ENCODE peak calls at places on chromosome 15, in four cellular contexts. T is body of pancreas, V is tibial nerve, C is breast epithelium. W is an unnamed sample.

GRCh38 chr15:83613716-83614115 is 40.2 kb upstream of the ADAMTSL3 start:
- DNase-seq in C (no peak), T (peak), V (no peak), W (no peak)

GRCh38 chr15:60328852-60329443 is 68.8 kb downstream of the ANXA2 start:
- DNase-seq in C (no peak), T (no peak), V (no peak), W (no peak)

GRCh38 chr15:65344214-65344908 is 33.4 kb downstream of the IGDCC3 start:
- DNase-seq in V (no peak), T (no peak), C (no peak), W (no peak)

GRCh38 chr15:95446854-95447253 is 883.6 kb upstream of the NR2F2 start:
- DNase-seq in V (no peak), C (no peak), T (no peak), W (no peak)

GRCh38 chr15:78174398-78174797 is 25.2 kb downstream of the IDH3A start:
- DNase-seq in V (no peak), C (no peak), T (no peak), W (no peak)

GRCh38 chr15:85411992-85412538 is 31.7 kb downstream of the AKAP13 start:
- DNase-seq in C (no peak), T (no peak), V (no peak), W (no peak)

GRCh38 chr15:62242999-62243398 is 77.9 kb upstream of the C2CD4B start:
- DNase-seq in C (no peak), V (no peak), T (no peak), W (no peak)

GRCh38 chr15:63833246-63833696 is 477 bp downstream of the HERC1 start:
- DNase-seq in T (peak), V (no peak), C (no peak), W (no peak)

GRCh38 chr15:69107025-69107620 is 53.3 kb upstream of the GLCE start:
- DNase-seq in C (no peak), V (no peak), T (no peak), W (no peak)

GRCh38 chr15:81385110-81386076 is 11.4 kb upstream of the TMC3 start:
- DNase-seq in V (no peak), C (no peak), T (peak), W (no peak)

GRCh38 chr15:78195735-78196201 is 38.6 kb downstream of the ACSBG1 start:
- DNase-seq in T (peak), V (no peak), C (no peak), W (no peak)

GRCh38 chr15:48940508-48940907 is 23.2 kb downstream of the SHC4 start:
- DNase-seq in V (no peak), T (no peak), C (no peak), W (no peak)

GRCh38 chr15:95286911-95287769 is 1043.4 kb upstream of the NR2F2 start:
- DNase-seq in C (no peak), T (no peak), V (no peak), W (no peak)

GRCh38 chr15:101025116-101025885 is 106.1 kb downstream of the LRRK1 start:
- DNase-seq in V (no peak), C (no peak), T (no peak), W (no peak)

GRCh38 chr15:100775581-100776185 is 103.9 kb upstream of the ALDH1A3 start:
- DNase-seq in C (no peak), T (no peak), V (no peak), W (no peak)

DNA sequence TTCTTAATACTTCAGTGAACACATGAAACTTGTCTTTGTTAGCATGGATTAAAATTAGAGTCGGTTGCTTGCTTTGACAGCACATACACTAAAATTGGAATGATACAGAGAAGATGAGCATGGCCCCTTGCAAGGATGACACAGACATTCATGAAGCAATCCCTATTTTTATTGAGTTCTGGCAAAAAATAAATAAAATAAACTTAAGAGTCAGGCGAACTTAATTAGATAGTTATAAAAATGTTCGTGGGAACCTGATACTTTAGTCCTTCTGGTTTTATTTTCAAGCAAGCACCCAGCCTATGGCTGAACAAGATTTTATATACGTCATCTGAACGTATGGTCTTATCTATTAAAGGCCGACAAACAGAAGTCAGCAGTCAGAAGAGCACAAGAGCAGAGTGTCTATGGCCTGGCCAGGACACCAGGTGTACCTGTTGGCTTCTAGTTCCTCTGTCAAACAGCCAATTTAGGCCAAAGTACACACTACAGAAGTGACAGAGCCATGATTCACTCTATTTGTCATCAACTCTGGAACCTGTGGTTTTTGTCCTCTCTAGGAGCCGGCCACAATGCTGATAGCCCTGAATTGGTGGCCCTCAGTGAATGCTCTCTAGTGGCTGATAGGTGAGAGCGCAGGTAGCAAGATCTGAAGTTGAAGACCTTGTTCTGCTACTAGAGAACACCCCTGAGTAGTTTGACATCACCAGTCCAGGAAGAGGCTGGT is 64.3 kb downstream of the LEO1 start:
- DNase-seq in C (no peak), V (no peak), T (peak), W (no peak)
- TF ChIP-seq CTCF in C (peak), V (no peak), T (peak), W (no peak)

GRCh38 chr15:31893770-31894169 is 136.5 kb upstream of the CHRNA7 start:
- DNase-seq in C (no peak), V (no peak), T (no peak), W (no peak)

GRCh38 chr15:31897746-31898145 is 132.6 kb upstream of the CHRNA7 start:
- DNase-seq in C (no peak), V (no peak), T (no peak), W (no peak)

GRCh38 chr15:31887246-31887645 is 143.1 kb upstream of the CHRNA7 start:
- DNase-seq in V (no peak), C (no peak), T (no peak), W (no peak)

GRCh38 chr15:31892513-31892912 is 137.8 kb upstream of the CHRNA7 start:
- DNase-seq in T (no peak), C (no peak), V (no peak), W (no peak)
- TF ChIP-seq CTCF in T (no peak), C (no peak), V (no peak), W (no peak)

GRCh38 chr15:79673416-79674123 is 223.2 kb downstream of the MTHFS start:
- DNase-seq in C (no peak), V (no peak), T (no peak), W (no peak)

GRCh38 chr15:79676621-79677020 is 220.2 kb downstream of the MTHFS start:
- DNase-seq in T (no peak), V (no peak), C (no peak), W (no peak)

GRCh38 chr15:79674124-79674465 is 222.7 kb downstream of the MTHFS start:
- DNase-seq in V (no peak), C (no peak), T (no peak), W (no peak)

GRCh38 chr15:79678032-79678701 is 218.6 kb downstream of the MTHFS start:
- DNase-seq in C (no peak), V (no peak), T (no peak), W (no peak)

DNA sequence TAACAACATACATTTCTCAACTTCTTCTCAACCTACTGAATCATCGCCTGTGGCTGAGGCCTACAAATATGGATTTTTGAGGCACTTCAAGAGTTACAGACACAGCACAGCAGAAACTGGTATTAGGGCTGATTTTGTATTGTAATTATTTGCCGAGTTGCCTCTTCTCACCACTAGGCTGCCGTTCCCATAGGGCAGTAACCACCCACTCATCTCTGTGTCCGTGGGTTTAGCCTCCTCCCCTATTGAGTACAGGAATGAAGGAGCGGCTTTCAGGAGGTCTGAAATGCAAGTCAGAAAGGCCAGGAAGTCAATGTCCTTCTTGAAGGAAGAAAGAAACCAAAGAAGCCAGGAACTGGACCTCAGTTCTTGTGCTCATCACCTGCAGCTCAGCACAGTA is 220.8 kb downstream of the MTHFS start:
- DNase-seq in T (no peak), V (no peak), C (no peak), W (no peak)
- TF ChIP-seq CTCF in T (no peak), V (no peak), C (no peak), W (no peak)

DNA sequence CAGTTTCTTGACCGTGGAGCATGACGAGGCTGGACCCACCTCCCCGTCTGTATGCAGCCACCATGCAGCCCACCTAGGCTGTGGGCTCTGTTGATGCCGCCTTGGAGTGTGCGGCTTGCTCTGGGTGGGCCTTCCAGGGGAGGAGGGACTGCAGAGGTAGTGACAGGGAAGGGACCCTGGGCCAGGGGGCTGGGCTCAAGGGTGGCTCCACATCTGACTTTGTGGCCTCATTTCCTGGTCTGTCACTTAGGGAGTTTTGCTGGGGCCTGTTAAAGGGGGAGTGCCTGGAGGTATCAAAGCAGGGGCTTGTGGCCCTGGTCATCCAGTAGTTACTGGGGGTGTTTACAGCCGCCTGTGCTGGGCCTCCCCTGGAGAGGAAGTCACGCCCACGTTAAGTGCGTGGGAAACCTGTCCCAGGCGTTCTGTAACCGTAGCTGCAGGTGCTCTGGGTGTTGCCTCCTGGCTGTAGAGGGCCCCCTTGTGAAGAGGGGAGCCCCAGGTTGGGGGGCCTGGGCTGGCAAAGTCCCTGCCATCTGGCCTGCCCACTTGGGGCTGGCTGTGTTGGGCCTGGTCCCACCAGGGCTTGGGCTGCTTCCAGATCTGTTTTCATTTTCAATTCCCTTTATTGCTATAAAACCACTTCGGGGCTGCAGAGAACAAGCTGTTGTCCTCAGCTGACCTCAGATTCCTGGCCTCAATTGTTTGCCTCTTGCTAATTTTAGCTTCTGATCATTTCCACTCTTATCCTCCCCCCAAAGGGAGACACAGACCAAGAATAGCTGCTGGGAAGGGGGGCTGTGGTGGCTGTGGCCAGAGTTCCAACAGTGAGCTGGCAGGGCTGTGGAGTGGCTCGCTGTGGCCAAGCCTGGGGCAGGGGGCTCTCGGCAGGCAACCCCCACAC is 26.5 kb downstream of the KLF13 start:
- DNase-seq in V (no peak), C (no peak), T (peak), W (no peak)
- TF ChIP-seq CTCF in V (peak), C (no peak), T (no peak), W (no peak)

W was measured in omental fat pad.